ENCODE peak calls at places on chromosomes 4 and X, in seven cellular contexts. One of them, this sample, is unnamed.

GRCh38 chrX:130084651-130085237 is 25.6 kb downstream of the ELF4 start:
- DNase-seq in IMR-90: no peak
- DNase-seq in A549: no peak
- DNase-seq in suprapubic skin: no peak
- DNase-seq in esophagus squamous epithelium: no peak
- DNase-seq in adrenal gland: no peak
- DNase-seq in ovary: no peak
- DNase-seq in this sample: no peak

GRCh38 chrX:154490414-154491083 is at the start of gene SLC10A3:
- DNase-seq in suprapubic skin: peak
- DNase-seq in IMR-90: peak
- DNase-seq in ovary: peak
- DNase-seq in esophagus squamous epithelium: peak
- DNase-seq in A549: peak
- DNase-seq in adrenal gland: peak
- DNase-seq in this sample: peak

GRCh38 chr4:110361921-110362320 is 114.0 kb upstream of the ENPEP start:
- DNase-seq in esophagus squamous epithelium: no peak
- DNase-seq in ovary: no peak
- DNase-seq in suprapubic skin: no peak
- DNase-seq in adrenal gland: no peak
- DNase-seq in A549: no peak
- DNase-seq in IMR-90: no peak
- DNase-seq in this sample: no peak

GRCh38 chr4:168589154-168589553 is 92.3 kb downstream of the PALLD start:
- DNase-seq in esophagus squamous epithelium: no peak
- DNase-seq in suprapubic skin: no peak
- DNase-seq in IMR-90: peak
- DNase-seq in A549: peak
- DNase-seq in adrenal gland: no peak
- DNase-seq in ovary: no peak
- DNase-seq in this sample: no peak

GRCh38 chr4:152063301-152064235 is 302.8 kb upstream of the GATB start:
- DNase-seq in IMR-90: no peak
- DNase-seq in esophagus squamous epithelium: no peak
- DNase-seq in ovary: no peak
- DNase-seq in A549: no peak
- DNase-seq in adrenal gland: peak
- DNase-seq in suprapubic skin: peak
- DNase-seq in this sample: no peak

GRCh38 chrX:47646636-47647035 is 3.7 kb downstream of the ELK1 start:
- DNase-seq in ovary: no peak
- DNase-seq in A549: no peak
- DNase-seq in suprapubic skin: no peak
- DNase-seq in IMR-90: no peak
- DNase-seq in adrenal gland: no peak
- DNase-seq in esophagus squamous epithelium: no peak
- DNase-seq in this sample: no peak

GRCh38 chr4:37441231-37442061 is 196.9 kb downstream of the NWD2 start:
- DNase-seq in adrenal gland: no peak
- DNase-seq in esophagus squamous epithelium: no peak
- DNase-seq in IMR-90: no peak
- DNase-seq in suprapubic skin: no peak
- DNase-seq in A549: no peak
- DNase-seq in ovary: no peak
- DNase-seq in this sample: no peak

GRCh38 chrX:20500171-20500865 is 233.6 kb upstream of the RPS6KA3 start:
- DNase-seq in suprapubic skin: no peak
- DNase-seq in A549: no peak
- DNase-seq in adrenal gland: no peak
- DNase-seq in ovary: no peak
- DNase-seq in esophagus squamous epithelium: no peak
- DNase-seq in IMR-90: no peak
- DNase-seq in this sample: no peak

GRCh38 chr4:150150545-150151156 is 72.4 kb downstream of the DCLK2 start:
- DNase-seq in adrenal gland: no peak
- DNase-seq in suprapubic skin: no peak
- DNase-seq in A549: no peak
- DNase-seq in ovary: no peak
- DNase-seq in IMR-90: no peak
- DNase-seq in esophagus squamous epithelium: no peak
- DNase-seq in this sample: no peak

GRCh38 chr4:169253904-169254303 is 16.9 kb downstream of the SH3RF1 start:
- DNase-seq in A549: no peak
- DNase-seq in suprapubic skin: no peak
- DNase-seq in esophagus squamous epithelium: no peak
- DNase-seq in ovary: no peak
- DNase-seq in adrenal gland: no peak
- DNase-seq in IMR-90: peak
- DNase-seq in this sample: no peak

GRCh38 chr4:34619531-34620109 is 1624.7 kb downstream of the ARAP2 start:
- DNase-seq in IMR-90: no peak
- DNase-seq in suprapubic skin: no peak
- DNase-seq in esophagus squamous epithelium: no peak
- DNase-seq in ovary: no peak
- DNase-seq in A549: no peak
- DNase-seq in adrenal gland: no peak
- DNase-seq in this sample: no peak

GRCh38 chr4:70768301-70768948 is 46.7 kb downstream of the RUFY3 start:
- DNase-seq in A549: no peak
- DNase-seq in adrenal gland: no peak
- DNase-seq in ovary: no peak
- DNase-seq in IMR-90: peak
- DNase-seq in suprapubic skin: no peak
- DNase-seq in esophagus squamous epithelium: no peak
- DNase-seq in this sample: no peak

GRCh38 chrX:153494541-153495361 is at the start of gene BGN:
- DNase-seq in ovary: peak
- DNase-seq in suprapubic skin: no peak
- DNase-seq in esophagus squamous epithelium: no peak
- DNase-seq in IMR-90: peak
- DNase-seq in A549: peak
- DNase-seq in adrenal gland: peak
- DNase-seq in this sample: no peak

GRCh38 chr4:118957683-118958082 is 69.0 kb downstream of the SYNPO2 start:
- DNase-seq in esophagus squamous epithelium: no peak
- DNase-seq in ovary: peak
- DNase-seq in adrenal gland: no peak
- DNase-seq in A549: no peak
- DNase-seq in suprapubic skin: no peak
- DNase-seq in IMR-90: no peak
- DNase-seq in this sample: no peak
- TF ChIP-seq POLR2A in esophagus squamous epithelium: no peak
- TF ChIP-seq POLR2A in ovary: no peak
- TF ChIP-seq POLR2A in adrenal gland: no peak
- TF ChIP-seq POLR2A in A549: no peak
- TF ChIP-seq POLR2A in suprapubic skin: no peak
- TF ChIP-seq POLR2A in IMR-90: no peak
- TF ChIP-seq POLR2A in this sample: no peak

DNA sequence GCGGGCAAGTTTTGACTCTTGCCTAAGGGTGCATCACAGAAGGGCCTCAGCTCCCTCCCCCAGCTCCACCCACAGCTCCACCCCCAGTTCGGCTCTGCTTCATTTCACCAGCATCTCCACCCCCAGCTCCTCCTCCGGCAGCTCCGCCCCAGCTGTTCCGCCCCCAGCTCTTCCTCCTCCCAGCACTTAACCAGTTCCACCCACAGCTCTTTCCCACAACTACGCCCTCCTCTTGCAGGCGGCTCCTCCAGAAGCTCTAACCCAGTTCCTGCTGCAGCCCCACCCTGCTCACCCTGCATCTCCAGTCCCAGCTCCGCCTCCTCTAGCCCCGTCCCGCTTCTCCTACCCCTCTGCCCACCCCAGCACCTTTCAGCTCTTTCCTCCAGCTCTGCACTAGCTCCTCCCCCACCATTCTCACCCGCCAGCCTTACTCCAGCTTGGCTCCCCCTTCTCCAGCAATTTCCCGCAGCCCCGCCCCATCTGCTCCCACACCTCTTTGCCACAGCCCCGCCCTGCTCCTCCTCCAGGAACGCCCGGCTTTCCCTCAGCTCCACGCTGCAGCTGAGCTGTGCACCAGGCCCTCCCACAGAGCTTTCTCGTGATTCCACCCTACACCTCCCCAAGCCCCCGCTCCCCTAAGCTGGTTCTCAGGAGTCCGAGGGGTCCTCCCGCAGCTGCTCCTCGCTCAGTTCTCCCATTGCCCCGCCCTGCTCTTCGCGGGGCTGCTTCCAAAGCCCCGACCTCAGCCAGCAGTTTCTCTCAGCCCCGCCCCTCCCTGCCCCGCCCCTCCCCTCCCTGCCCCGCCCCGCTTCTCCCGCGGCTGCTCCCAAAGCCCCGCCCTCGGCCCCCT is 1.3 kb upstream of the EOLA1 start:
- DNase-seq in IMR-90: peak
- DNase-seq in esophagus squamous epithelium: peak
- DNase-seq in adrenal gland: peak
- DNase-seq in A549: peak
- DNase-seq in suprapubic skin: peak
- DNase-seq in ovary: peak
- DNase-seq in this sample: peak
- TF ChIP-seq POLR2A in IMR-90: peak
- TF ChIP-seq POLR2A in esophagus squamous epithelium: no peak
- TF ChIP-seq POLR2A in adrenal gland: no peak
- TF ChIP-seq POLR2A in A549: no peak
- TF ChIP-seq POLR2A in suprapubic skin: no peak
- TF ChIP-seq POLR2A in ovary: no peak
- TF ChIP-seq POLR2A in this sample: no peak

GRCh38 chr4:76691767-76692689 is 205.9 kb downstream of the SOWAHB start:
- DNase-seq in A549: no peak
- DNase-seq in suprapubic skin: no peak
- DNase-seq in ovary: no peak
- DNase-seq in esophagus squamous epithelium: no peak
- DNase-seq in IMR-90: no peak
- DNase-seq in adrenal gland: no peak
- DNase-seq in this sample: no peak
- TF ChIP-seq POLR2A in A549: no peak
- TF ChIP-seq POLR2A in suprapubic skin: no peak
- TF ChIP-seq POLR2A in ovary: no peak
- TF ChIP-seq POLR2A in esophagus squamous epithelium: no peak
- TF ChIP-seq POLR2A in IMR-90: no peak
- TF ChIP-seq POLR2A in adrenal gland: no peak
- TF ChIP-seq POLR2A in this sample: no peak

DNA sequence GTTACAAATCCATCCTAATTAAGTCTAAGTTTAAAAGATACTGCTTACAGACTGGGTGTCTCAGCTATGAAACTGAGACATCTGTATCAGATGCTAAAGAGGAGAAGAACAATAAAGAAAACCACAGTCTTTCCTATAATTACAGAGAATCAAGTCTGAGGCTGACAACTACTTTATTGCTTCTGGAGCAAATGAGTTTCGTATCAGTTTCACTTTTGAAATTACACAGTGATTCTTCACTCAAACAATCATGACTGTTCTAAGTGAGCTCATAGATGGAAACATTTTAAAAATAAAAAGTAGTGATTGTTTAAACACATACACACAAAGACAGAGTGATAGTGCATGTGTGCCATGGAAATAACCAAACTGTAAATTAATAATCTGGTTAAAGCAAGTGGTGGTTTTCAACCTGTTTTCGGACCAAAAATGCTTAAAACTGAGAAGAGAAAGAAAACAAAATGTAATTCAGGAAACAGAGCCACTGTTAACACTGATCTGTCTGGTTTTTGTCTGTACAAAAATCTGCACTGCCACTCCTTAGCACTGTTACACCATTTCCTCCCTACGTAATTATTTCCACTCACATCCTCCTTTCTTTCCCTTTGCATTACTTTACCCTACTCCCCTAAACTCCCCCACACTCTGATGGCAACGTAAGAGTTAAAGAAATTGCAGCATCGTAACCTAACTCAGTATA is 12.5 kb downstream of the RFC1 start:
- DNase-seq in IMR-90: peak
- DNase-seq in ovary: no peak
- DNase-seq in adrenal gland: no peak
- DNase-seq in suprapubic skin: no peak
- DNase-seq in A549: no peak
- DNase-seq in esophagus squamous epithelium: no peak
- DNase-seq in this sample: no peak
- TF ChIP-seq POLR2A in IMR-90: no peak
- TF ChIP-seq POLR2A in ovary: no peak
- TF ChIP-seq POLR2A in adrenal gland: peak
- TF ChIP-seq POLR2A in suprapubic skin: no peak
- TF ChIP-seq POLR2A in A549: no peak
- TF ChIP-seq POLR2A in esophagus squamous epithelium: peak
- TF ChIP-seq POLR2A in this sample: peak

GRCh38 chr4:8308856-8309771 is 39.6 kb downstream of the HTRA3 start:
- DNase-seq in ovary: peak
- DNase-seq in A549: no peak
- DNase-seq in adrenal gland: no peak
- DNase-seq in IMR-90: peak
- DNase-seq in suprapubic skin: peak
- DNase-seq in esophagus squamous epithelium: no peak
- DNase-seq in this sample: peak
- TF ChIP-seq POLR2A in ovary: no peak
- TF ChIP-seq POLR2A in A549: no peak
- TF ChIP-seq POLR2A in adrenal gland: no peak
- TF ChIP-seq POLR2A in IMR-90: no peak
- TF ChIP-seq POLR2A in suprapubic skin: no peak
- TF ChIP-seq POLR2A in esophagus squamous epithelium: no peak
- TF ChIP-seq POLR2A in this sample: no peak

GRCh38 chr4:153222790-153223417 is 18.7 kb downstream of the TRIM2 start:
- DNase-seq in A549: no peak
- DNase-seq in ovary: peak
- DNase-seq in suprapubic skin: peak
- DNase-seq in adrenal gland: peak
- DNase-seq in IMR-90: peak
- DNase-seq in esophagus squamous epithelium: no peak
- DNase-seq in this sample: peak
- TF ChIP-seq POLR2A in A549: no peak
- TF ChIP-seq POLR2A in ovary: no peak
- TF ChIP-seq POLR2A in suprapubic skin: no peak
- TF ChIP-seq POLR2A in adrenal gland: peak
- TF ChIP-seq POLR2A in IMR-90: no peak
- TF ChIP-seq POLR2A in esophagus squamous epithelium: no peak
- TF ChIP-seq POLR2A in this sample: peak